ENCODE peak calls at places on chromosome 13, in ten cellular contexts. One of them, this sample, is unnamed.

GRCh38 chr13:33403807-33404362 is 118.3 kb upstream of the STARD13 start:
- DNase-seq in SK-N-SH: no peak
- DNase-seq in psoas muscle: no peak
- DNase-seq in hepatocyte: no peak
- DNase-seq in CD4-positive, CD25-positive, alpha-beta regulatory T cell: no peak
- DNase-seq in tibial nerve: no peak
- DNase-seq in mammary epithelial cell: no peak
- DNase-seq in uterus: no peak
- DNase-seq in pancreas: no peak
- DNase-seq in CD4-positive, alpha-beta memory T cell: no peak
- DNase-seq in this sample: no peak

GRCh38 chr13:50735071-50735470 is 108.4 kb downstream of the DLEU7 start:
- DNase-seq in SK-N-SH: no peak
- DNase-seq in tibial nerve: no peak
- DNase-seq in hepatocyte: no peak
- DNase-seq in psoas muscle: no peak
- DNase-seq in CD4-positive, alpha-beta memory T cell: no peak
- DNase-seq in mammary epithelial cell: no peak
- DNase-seq in CD4-positive, CD25-positive, alpha-beta regulatory T cell: no peak
- DNase-seq in pancreas: no peak
- DNase-seq in uterus: no peak
- DNase-seq in this sample: no peak

GRCh38 chr13:73765651-73766384 is 368.4 kb downstream of the KLF12 start:
- DNase-seq in psoas muscle: peak; percentile 71
- DNase-seq in mammary epithelial cell: no peak
- DNase-seq in hepatocyte: peak; percentile 80
- DNase-seq in pancreas: peak; percentile 71
- DNase-seq in tibial nerve: peak; percentile 66
- DNase-seq in CD4-positive, alpha-beta memory T cell: peak; percentile 93
- DNase-seq in CD4-positive, CD25-positive, alpha-beta regulatory T cell: peak; percentile 60
- DNase-seq in uterus: peak; percentile 73
- DNase-seq in SK-N-SH: peak; percentile 59
- DNase-seq in this sample: peak; percentile 79

GRCh38 chr13:40388617-40389016 is 277.8 kb downstream of the FOXO1 start:
- DNase-seq in tibial nerve: no peak
- DNase-seq in pancreas: no peak
- DNase-seq in CD4-positive, alpha-beta memory T cell: peak; percentile 93
- DNase-seq in SK-N-SH: no peak
- DNase-seq in hepatocyte: no peak
- DNase-seq in mammary epithelial cell: no peak
- DNase-seq in CD4-positive, CD25-positive, alpha-beta regulatory T cell: peak; percentile 61
- DNase-seq in uterus: no peak
- DNase-seq in psoas muscle: no peak
- DNase-seq in this sample: no peak

GRCh38 chr13:43766766-43767165 is 20.0 kb downstream of the ENOX1 start:
- DNase-seq in tibial nerve: peak; percentile 15
- DNase-seq in hepatocyte: no peak
- DNase-seq in uterus: peak; percentile 34
- DNase-seq in CD4-positive, alpha-beta memory T cell: no peak
- DNase-seq in pancreas: no peak
- DNase-seq in mammary epithelial cell: no peak
- DNase-seq in SK-N-SH: no peak
- DNase-seq in CD4-positive, CD25-positive, alpha-beta regulatory T cell: no peak
- DNase-seq in psoas muscle: peak; percentile 21
- DNase-seq in this sample: no peak

GRCh38 chr13:30818323-30818960 is 83.1 kb downstream of the ALOX5AP start:
- DNase-seq in CD4-positive, alpha-beta memory T cell: no peak
- DNase-seq in CD4-positive, CD25-positive, alpha-beta regulatory T cell: no peak
- DNase-seq in hepatocyte: peak; percentile 64
- DNase-seq in mammary epithelial cell: peak; percentile 71
- DNase-seq in SK-N-SH: no peak
- DNase-seq in pancreas: no peak
- DNase-seq in psoas muscle: peak; percentile 66
- DNase-seq in tibial nerve: no peak
- DNase-seq in uterus: peak; percentile 76
- DNase-seq in this sample: no peak

GRCh38 chr13:71751074-71751473 is 115.9 kb downstream of the DACH1 start:
- DNase-seq in psoas muscle: no peak
- DNase-seq in uterus: no peak
- DNase-seq in pancreas: no peak
- DNase-seq in CD4-positive, alpha-beta memory T cell: no peak
- DNase-seq in SK-N-SH: peak; percentile 43
- DNase-seq in tibial nerve: no peak
- DNase-seq in CD4-positive, CD25-positive, alpha-beta regulatory T cell: no peak
- DNase-seq in hepatocyte: no peak
- DNase-seq in mammary epithelial cell: no peak
- DNase-seq in this sample: no peak

GRCh38 chr13:47679391-47679790 is 321.7 kb downstream of the SUCLA2 start:
- DNase-seq in SK-N-SH: no peak
- DNase-seq in hepatocyte: peak; percentile 34
- DNase-seq in tibial nerve: no peak
- DNase-seq in pancreas: no peak
- DNase-seq in uterus: no peak
- DNase-seq in CD4-positive, CD25-positive, alpha-beta regulatory T cell: no peak
- DNase-seq in mammary epithelial cell: peak; percentile 12
- DNase-seq in psoas muscle: no peak
- DNase-seq in CD4-positive, alpha-beta memory T cell: no peak
- DNase-seq in this sample: no peak

GRCh38 chr13:45870232-45870631 is 18.7 kb upstream of the SIAH3 start:
- DNase-seq in SK-N-SH: no peak
- DNase-seq in psoas muscle: no peak
- DNase-seq in hepatocyte: no peak
- DNase-seq in CD4-positive, CD25-positive, alpha-beta regulatory T cell: no peak
- DNase-seq in pancreas: no peak
- DNase-seq in tibial nerve: no peak
- DNase-seq in CD4-positive, alpha-beta memory T cell: no peak
- DNase-seq in mammary epithelial cell: no peak
- DNase-seq in uterus: no peak
- DNase-seq in this sample: no peak

GRCh38 chr13:45863716-45864590 is 12.4 kb upstream of the SIAH3 start:
- DNase-seq in hepatocyte: no peak
- DNase-seq in pancreas: no peak
- DNase-seq in CD4-positive, alpha-beta memory T cell: no peak
- DNase-seq in CD4-positive, CD25-positive, alpha-beta regulatory T cell: no peak
- DNase-seq in uterus: no peak
- DNase-seq in SK-N-SH: peak; percentile 43
- DNase-seq in mammary epithelial cell: no peak
- DNase-seq in tibial nerve: no peak
- DNase-seq in psoas muscle: no peak
- DNase-seq in this sample: no peak

GRCh38 chr13:45860240-45860639 is 8.7 kb upstream of the SIAH3 start:
- DNase-seq in hepatocyte: no peak
- DNase-seq in SK-N-SH: no peak
- DNase-seq in psoas muscle: no peak
- DNase-seq in CD4-positive, alpha-beta memory T cell: no peak
- DNase-seq in tibial nerve: no peak
- DNase-seq in mammary epithelial cell: no peak
- DNase-seq in pancreas: no peak
- DNase-seq in CD4-positive, CD25-positive, alpha-beta regulatory T cell: no peak
- DNase-seq in uterus: no peak
- DNase-seq in this sample: no peak

GRCh38 chr13:45861352-45861751 is 9.8 kb upstream of the SIAH3 start:
- DNase-seq in CD4-positive, CD25-positive, alpha-beta regulatory T cell: no peak
- DNase-seq in tibial nerve: no peak
- DNase-seq in pancreas: no peak
- DNase-seq in CD4-positive, alpha-beta memory T cell: no peak
- DNase-seq in hepatocyte: no peak
- DNase-seq in psoas muscle: no peak
- DNase-seq in mammary epithelial cell: peak; percentile 5
- DNase-seq in SK-N-SH: no peak
- DNase-seq in uterus: no peak
- DNase-seq in this sample: no peak

GRCh38 chr13:45865414-45865813 is 13.9 kb upstream of the SIAH3 start:
- DNase-seq in psoas muscle: no peak
- DNase-seq in uterus: no peak
- DNase-seq in hepatocyte: no peak
- DNase-seq in mammary epithelial cell: no peak
- DNase-seq in CD4-positive, alpha-beta memory T cell: no peak
- DNase-seq in tibial nerve: no peak
- DNase-seq in pancreas: no peak
- DNase-seq in SK-N-SH: no peak
- DNase-seq in CD4-positive, CD25-positive, alpha-beta regulatory T cell: no peak
- DNase-seq in this sample: no peak
- H3K4me3 ChIP-seq in psoas muscle: no peak overlapping the region
- H3K4me3 ChIP-seq in uterus: no peak overlapping the region
- H3K4me3 ChIP-seq in hepatocyte: no peak overlapping the region
- H3K4me3 ChIP-seq in mammary epithelial cell: no peak overlapping the region
- H3K4me3 ChIP-seq in CD4-positive, alpha-beta memory T cell: no peak overlapping the region
- H3K4me3 ChIP-seq in tibial nerve: no peak overlapping the region
- H3K4me3 ChIP-seq in pancreas: no peak overlapping the region
- H3K4me3 ChIP-seq in SK-N-SH: no peak overlapping the region
- H3K4me3 ChIP-seq in CD4-positive, CD25-positive, alpha-beta regulatory T cell: no peak overlapping the region
- H3K4me3 ChIP-seq in this sample: no peak overlapping the region

GRCh38 chr13:100175803-100176182 is 86.9 kb downstream of the PCCA start:
- DNase-seq in hepatocyte: no peak
- DNase-seq in CD4-positive, CD25-positive, alpha-beta regulatory T cell: no peak
- DNase-seq in CD4-positive, alpha-beta memory T cell: no peak
- DNase-seq in mammary epithelial cell: no peak
- DNase-seq in SK-N-SH: no peak
- DNase-seq in uterus: no peak
- DNase-seq in psoas muscle: no peak
- DNase-seq in tibial nerve: no peak
- DNase-seq in pancreas: no peak
- DNase-seq in this sample: no peak

GRCh38 chr13:100173203-100173602 is 84.3 kb downstream of the PCCA start:
- DNase-seq in mammary epithelial cell: no peak
- DNase-seq in hepatocyte: no peak
- DNase-seq in pancreas: no peak
- DNase-seq in CD4-positive, alpha-beta memory T cell: no peak
- DNase-seq in tibial nerve: no peak
- DNase-seq in uterus: no peak
- DNase-seq in psoas muscle: no peak
- DNase-seq in CD4-positive, CD25-positive, alpha-beta regulatory T cell: no peak
- DNase-seq in SK-N-SH: no peak
- DNase-seq in this sample: no peak

GRCh38 chr13:100176781-100177389 is 88.0 kb downstream of the PCCA start:
- DNase-seq in CD4-positive, alpha-beta memory T cell: no peak
- DNase-seq in SK-N-SH: peak; percentile 22
- DNase-seq in CD4-positive, CD25-positive, alpha-beta regulatory T cell: no peak
- DNase-seq in mammary epithelial cell: peak; percentile 5
- DNase-seq in uterus: no peak
- DNase-seq in psoas muscle: no peak
- DNase-seq in hepatocyte: no peak
- DNase-seq in tibial nerve: no peak
- DNase-seq in pancreas: no peak
- DNase-seq in this sample: no peak

GRCh38 chr13:100175078-100175802 is 86.3 kb downstream of the PCCA start:
- DNase-seq in tibial nerve: no peak
- DNase-seq in hepatocyte: no peak
- DNase-seq in CD4-positive, alpha-beta memory T cell: no peak
- DNase-seq in pancreas: no peak
- DNase-seq in CD4-positive, CD25-positive, alpha-beta regulatory T cell: no peak
- DNase-seq in uterus: no peak
- DNase-seq in psoas muscle: no peak
- DNase-seq in SK-N-SH: no peak
- DNase-seq in mammary epithelial cell: no peak
- DNase-seq in this sample: no peak
- H3K27ac ChIP-seq in tibial nerve: no peak overlapping the region
- H3K27ac ChIP-seq in hepatocyte: no peak overlapping the region
- H3K27ac ChIP-seq in CD4-positive, alpha-beta memory T cell: no peak overlapping the region
- H3K27ac ChIP-seq in pancreas: no peak overlapping the region
- H3K27ac ChIP-seq in CD4-positive, CD25-positive, alpha-beta regulatory T cell: no peak overlapping the region
- H3K27ac ChIP-seq in uterus: no peak overlapping the region
- H3K27ac ChIP-seq in psoas muscle: no peak overlapping the region
- H3K27ac ChIP-seq in SK-N-SH: no peak overlapping the region
- H3K27ac ChIP-seq in mammary epithelial cell: no peak overlapping the region
- H3K27ac ChIP-seq in this sample: no peak overlapping the region

GRCh38 chr13:19070398-19070735 is 111.3 kb downstream of the TUBA3C start:
- DNase-seq in SK-N-SH: no peak
- DNase-seq in uterus: no peak
- DNase-seq in psoas muscle: no peak
- DNase-seq in CD4-positive, alpha-beta memory T cell: no peak
- DNase-seq in tibial nerve: no peak
- DNase-seq in pancreas: no peak
- DNase-seq in mammary epithelial cell: no peak
- DNase-seq in CD4-positive, CD25-positive, alpha-beta regulatory T cell: no peak
- DNase-seq in hepatocyte: no peak
- DNase-seq in this sample: no peak

GRCh38 chr13:19074519-19074918 is 107.1 kb downstream of the TUBA3C start:
- DNase-seq in psoas muscle: no peak
- DNase-seq in tibial nerve: no peak
- DNase-seq in CD4-positive, CD25-positive, alpha-beta regulatory T cell: no peak
- DNase-seq in hepatocyte: no peak
- DNase-seq in CD4-positive, alpha-beta memory T cell: no peak
- DNase-seq in uterus: no peak
- DNase-seq in pancreas: no peak
- DNase-seq in SK-N-SH: no peak
- DNase-seq in mammary epithelial cell: no peak
- DNase-seq in this sample: no peak

GRCh38 chr13:19071161-19071936 is 110.3 kb downstream of the TUBA3C start:
- DNase-seq in tibial nerve: no peak
- DNase-seq in uterus: no peak
- DNase-seq in mammary epithelial cell: no peak
- DNase-seq in psoas muscle: no peak
- DNase-seq in CD4-positive, CD25-positive, alpha-beta regulatory T cell: no peak
- DNase-seq in hepatocyte: no peak
- DNase-seq in SK-N-SH: no peak
- DNase-seq in pancreas: no peak
- DNase-seq in CD4-positive, alpha-beta memory T cell: no peak
- DNase-seq in this sample: no peak

GRCh38 chr13:19069684-19070397 is 111.8 kb downstream of the TUBA3C start:
- DNase-seq in SK-N-SH: no peak
- DNase-seq in tibial nerve: no peak
- DNase-seq in CD4-positive, alpha-beta memory T cell: no peak
- DNase-seq in mammary epithelial cell: no peak
- DNase-seq in pancreas: no peak
- DNase-seq in hepatocyte: no peak
- DNase-seq in uterus: no peak
- DNase-seq in psoas muscle: no peak
- DNase-seq in CD4-positive, CD25-positive, alpha-beta regulatory T cell: no peak
- DNase-seq in this sample: no peak

GRCh38 chr13:19072543-19072942 is 109.1 kb downstream of the TUBA3C start:
- DNase-seq in SK-N-SH: no peak
- DNase-seq in hepatocyte: no peak
- DNase-seq in CD4-positive, CD25-positive, alpha-beta regulatory T cell: no peak
- DNase-seq in tibial nerve: no peak
- DNase-seq in CD4-positive, alpha-beta memory T cell: no peak
- DNase-seq in mammary epithelial cell: no peak
- DNase-seq in uterus: no peak
- DNase-seq in pancreas: no peak
- DNase-seq in psoas muscle: no peak
- DNase-seq in this sample: no peak
- H3K9me3 ChIP-seq in SK-N-SH: no peaks in the 10 kb centered on the region
- H3K9me3 ChIP-seq in hepatocyte: no peaks in the 10 kb centered on the region
- H3K9me3 ChIP-seq in CD4-positive, CD25-positive, alpha-beta regulatory T cell: no peaks in the 10 kb centered on the region
- H3K9me3 ChIP-seq in tibial nerve: no peaks in the 10 kb centered on the region
- H3K9me3 ChIP-seq in CD4-positive, alpha-beta memory T cell: no peaks in the 10 kb centered on the region
- H3K9me3 ChIP-seq in mammary epithelial cell: peaks cover 59% of the 10 kb centered on the region
- H3K9me3 ChIP-seq in uterus: no peaks in the 10 kb centered on the region
- H3K9me3 ChIP-seq in pancreas: no peaks in the 10 kb centered on the region
- H3K9me3 ChIP-seq in psoas muscle: no peaks in the 10 kb centered on the region
- H3K9me3 ChIP-seq in this sample: no peaks in the 10 kb centered on the region

DNA sequence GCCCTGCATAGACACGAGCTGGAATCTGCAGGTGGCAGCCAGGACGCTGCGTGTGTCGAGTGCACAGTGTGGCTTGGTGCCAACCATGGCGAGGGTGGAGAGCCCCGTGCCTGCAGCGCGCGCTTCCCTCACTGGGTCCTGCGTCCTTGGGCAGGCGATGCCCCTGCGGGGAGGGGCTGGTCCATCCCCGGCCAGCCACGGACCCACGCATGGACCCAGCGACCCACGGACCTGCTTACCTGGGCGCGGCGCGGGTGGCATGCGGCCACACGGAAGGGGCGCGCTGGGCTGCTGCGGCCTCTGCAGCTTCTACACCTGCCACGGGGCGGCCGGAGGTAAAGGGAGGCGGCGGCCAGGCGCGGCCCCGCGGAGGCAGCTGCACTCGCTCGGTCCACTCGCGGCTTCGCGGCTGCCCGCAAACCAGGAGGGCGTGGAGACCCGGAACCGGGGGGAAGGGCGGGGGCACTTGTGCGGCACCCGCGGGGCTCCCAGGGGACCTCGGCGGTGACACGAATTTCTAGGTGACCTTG is 569 bp upstream of the MCF2L start:
- DNase-seq in pancreas: peak; percentile 78
- DNase-seq in CD4-positive, alpha-beta memory T cell: peak; percentile 77
- DNase-seq in psoas muscle: no peak
- DNase-seq in CD4-positive, CD25-positive, alpha-beta regulatory T cell: peak; percentile 43
- DNase-seq in tibial nerve: no peak
- DNase-seq in SK-N-SH: peak; percentile 82
- DNase-seq in hepatocyte: peak; percentile 75
- DNase-seq in mammary epithelial cell: no peak
- DNase-seq in uterus: no peak
- DNase-seq in this sample: peak; percentile 85
- H3K4me3 ChIP-seq in pancreas: peak overlapping the region; percentile 50
- H3K4me3 ChIP-seq in CD4-positive, alpha-beta memory T cell: peak overlapping the region; percentile 11
- H3K4me3 ChIP-seq in psoas muscle: peak overlapping the region; percentile 53
- H3K4me3 ChIP-seq in CD4-positive, CD25-positive, alpha-beta regulatory T cell: no peak overlapping the region
- H3K4me3 ChIP-seq in tibial nerve: peak overlapping the region; percentile 48
- H3K4me3 ChIP-seq in SK-N-SH: peak overlapping the region; percentile 38
- H3K4me3 ChIP-seq in hepatocyte: peak overlapping the region; percentile 57
- H3K4me3 ChIP-seq in mammary epithelial cell: no peak overlapping the region
- H3K4me3 ChIP-seq in uterus: peak overlapping the region; percentile 42
- H3K4me3 ChIP-seq in this sample: peak overlapping the region; percentile 56

This sample was measured in upper lobe of right lung.